ENCODE peak calls at places on chromosome 6, in seven cellular contexts. One of them, this sample, is unnamed.

GRCh38 chr6:43947860-43948259 is 177.8 kb downstream of the VEGFA start:
- DNase-seq in T47D: no peak
- DNase-seq in stimulated activated CD8-positive, alpha-beta memory T cell treated with anti-CD3 and anti-CD28 coated beads, Interleukin-2, amount 100 ng/mL, for 48 hours: no peak
- DNase-seq in NCI-H1105 treated with DMSO at 0.1 percent for 48 hours: no peak
- DNase-seq in KG1: no peak
- DNase-seq in T-helper 2 cell: no peak
- DNase-seq in amygdala: no peak
- DNase-seq in this sample: no peak

GRCh38 chr6:42727627-42728026 is 5.2 kb upstream of the PRPH2 start:
- DNase-seq in T-helper 2 cell: no peak
- DNase-seq in NCI-H1105 treated with DMSO at 0.1 percent for 48 hours: no peak
- DNase-seq in KG1: no peak
- DNase-seq in stimulated activated CD8-positive, alpha-beta memory T cell treated with anti-CD3 and anti-CD28 coated beads, Interleukin-2, amount 100 ng/mL, for 48 hours: no peak
- DNase-seq in amygdala: no peak
- DNase-seq in T47D: no peak
- DNase-seq in this sample: no peak

GRCh38 chr6:31453259-31453658 is 44.7 kb upstream of the MICB start:
- DNase-seq in KG1: no peak
- DNase-seq in amygdala: no peak
- DNase-seq in NCI-H1105 treated with DMSO at 0.1 percent for 48 hours: no peak
- DNase-seq in T47D: no peak
- DNase-seq in stimulated activated CD8-positive, alpha-beta memory T cell treated with anti-CD3 and anti-CD28 coated beads, Interleukin-2, amount 100 ng/mL, for 48 hours: no peak
- DNase-seq in T-helper 2 cell: no peak
- DNase-seq in this sample: no peak

GRCh38 chr6:37550436-37550835 is 50.7 kb upstream of the CCDC167 start:
- DNase-seq in T-helper 2 cell: no peak
- DNase-seq in T47D: no peak
- DNase-seq in KG1: no peak
- DNase-seq in amygdala: no peak
- DNase-seq in stimulated activated CD8-positive, alpha-beta memory T cell treated with anti-CD3 and anti-CD28 coated beads, Interleukin-2, amount 100 ng/mL, for 48 hours: no peak
- DNase-seq in NCI-H1105 treated with DMSO at 0.1 percent for 48 hours: no peak
- DNase-seq in this sample: no peak

GRCh38 chr6:55758156-55758942 is 117.0 kb downstream of the BMP5 start:
- DNase-seq in amygdala: no peak
- DNase-seq in T47D: no peak
- DNase-seq in KG1: no peak
- DNase-seq in stimulated activated CD8-positive, alpha-beta memory T cell treated with anti-CD3 and anti-CD28 coated beads, Interleukin-2, amount 100 ng/mL, for 48 hours: no peak
- DNase-seq in T-helper 2 cell: no peak
- DNase-seq in NCI-H1105 treated with DMSO at 0.1 percent for 48 hours: no peak
- DNase-seq in this sample: no peak

GRCh38 chr6:125802383-125802782 is 11.6 kb downstream of the NCOA7 start:
- DNase-seq in NCI-H1105 treated with DMSO at 0.1 percent for 48 hours: no peak
- DNase-seq in KG1: no peak
- DNase-seq in stimulated activated CD8-positive, alpha-beta memory T cell treated with anti-CD3 and anti-CD28 coated beads, Interleukin-2, amount 100 ng/mL, for 48 hours: no peak
- DNase-seq in amygdala: no peak
- DNase-seq in T47D: no peak
- DNase-seq in T-helper 2 cell: peak; percentile 44
- DNase-seq in this sample: no peak

GRCh38 chr6:43269273-43270007 is 26.2 kb downstream of the TTBK1 start:
- DNase-seq in T47D: no peak
- DNase-seq in amygdala: no peak
- DNase-seq in stimulated activated CD8-positive, alpha-beta memory T cell treated with anti-CD3 and anti-CD28 coated beads, Interleukin-2, amount 100 ng/mL, for 48 hours: peak; percentile 35
- DNase-seq in T-helper 2 cell: peak; percentile 31
- DNase-seq in KG1: no peak
- DNase-seq in NCI-H1105 treated with DMSO at 0.1 percent for 48 hours: no peak
- DNase-seq in this sample: no peak

GRCh38 chr6:2947424-2947823 is 23.9 kb downstream of the SERPINB6 start:
- DNase-seq in T47D: no peak
- DNase-seq in T-helper 2 cell: no peak
- DNase-seq in KG1: no peak
- DNase-seq in stimulated activated CD8-positive, alpha-beta memory T cell treated with anti-CD3 and anti-CD28 coated beads, Interleukin-2, amount 100 ng/mL, for 48 hours: no peak
- DNase-seq in NCI-H1105 treated with DMSO at 0.1 percent for 48 hours: no peak
- DNase-seq in amygdala: no peak
- DNase-seq in this sample: no peak

GRCh38 chr6:71478834-71479541 is 190.4 kb downstream of the OGFRL1 start:
- DNase-seq in stimulated activated CD8-positive, alpha-beta memory T cell treated with anti-CD3 and anti-CD28 coated beads, Interleukin-2, amount 100 ng/mL, for 48 hours: no peak
- DNase-seq in KG1: no peak
- DNase-seq in T47D: no peak
- DNase-seq in amygdala: no peak
- DNase-seq in T-helper 2 cell: no peak
- DNase-seq in NCI-H1105 treated with DMSO at 0.1 percent for 48 hours: no peak
- DNase-seq in this sample: no peak

GRCh38 chr6:26175428-26176181 is 88.4 kb downstream of the HFE start:
- DNase-seq in NCI-H1105 treated with DMSO at 0.1 percent for 48 hours: peak; percentile 49
- DNase-seq in T-helper 2 cell: peak; percentile 84
- DNase-seq in KG1: no peak
- DNase-seq in amygdala: no peak
- DNase-seq in T47D: no peak
- DNase-seq in stimulated activated CD8-positive, alpha-beta memory T cell treated with anti-CD3 and anti-CD28 coated beads, Interleukin-2, amount 100 ng/mL, for 48 hours: no peak
- DNase-seq in this sample: peak; percentile 61

GRCh38 chr6:148497256-148497655 is 154.6 kb downstream of the SASH1 start:
- DNase-seq in amygdala: no peak
- DNase-seq in NCI-H1105 treated with DMSO at 0.1 percent for 48 hours: no peak
- DNase-seq in T47D: no peak
- DNase-seq in KG1: no peak
- DNase-seq in stimulated activated CD8-positive, alpha-beta memory T cell treated with anti-CD3 and anti-CD28 coated beads, Interleukin-2, amount 100 ng/mL, for 48 hours: no peak
- DNase-seq in T-helper 2 cell: no peak
- DNase-seq in this sample: no peak

GRCh38 chr6:96101564-96101963 is 85.8 kb downstream of the FUT9 start:
- DNase-seq in KG1: no peak
- DNase-seq in T47D: no peak
- DNase-seq in NCI-H1105 treated with DMSO at 0.1 percent for 48 hours: no peak
- DNase-seq in T-helper 2 cell: no peak
- DNase-seq in stimulated activated CD8-positive, alpha-beta memory T cell treated with anti-CD3 and anti-CD28 coated beads, Interleukin-2, amount 100 ng/mL, for 48 hours: no peak
- DNase-seq in amygdala: no peak
- DNase-seq in this sample: no peak

GRCh38 chr6:111764238-111765182 is 108.7 kb downstream of the FYN start:
- DNase-seq in KG1: no peak
- DNase-seq in amygdala: no peak
- DNase-seq in T47D: no peak
- DNase-seq in NCI-H1105 treated with DMSO at 0.1 percent for 48 hours: no peak
- DNase-seq in T-helper 2 cell: peak; percentile 89
- DNase-seq in stimulated activated CD8-positive, alpha-beta memory T cell treated with anti-CD3 and anti-CD28 coated beads, Interleukin-2, amount 100 ng/mL, for 48 hours: no peak
- DNase-seq in this sample: no peak

GRCh38 chr6:20313086-20313485 is 88.6 kb upstream of the E2F3 start:
- DNase-seq in NCI-H1105 treated with DMSO at 0.1 percent for 48 hours: no peak
- DNase-seq in stimulated activated CD8-positive, alpha-beta memory T cell treated with anti-CD3 and anti-CD28 coated beads, Interleukin-2, amount 100 ng/mL, for 48 hours: no peak
- DNase-seq in amygdala: no peak
- DNase-seq in T47D: no peak
- DNase-seq in T-helper 2 cell: no peak
- DNase-seq in KG1: no peak
- DNase-seq in this sample: peak; percentile 1

GRCh38 chr6:159282351-159282750 is 113.2 kb downstream of the FNDC1 start:
- DNase-seq in T-helper 2 cell: no peak
- DNase-seq in stimulated activated CD8-positive, alpha-beta memory T cell treated with anti-CD3 and anti-CD28 coated beads, Interleukin-2, amount 100 ng/mL, for 48 hours: no peak
- DNase-seq in NCI-H1105 treated with DMSO at 0.1 percent for 48 hours: no peak
- DNase-seq in KG1: no peak
- DNase-seq in T47D: no peak
- DNase-seq in amygdala: no peak
- DNase-seq in this sample: no peak

GRCh38 chr6:14775528-14775927 is 470.3 kb upstream of the JARID2 start:
- DNase-seq in amygdala: no peak
- DNase-seq in stimulated activated CD8-positive, alpha-beta memory T cell treated with anti-CD3 and anti-CD28 coated beads, Interleukin-2, amount 100 ng/mL, for 48 hours: no peak
- DNase-seq in T-helper 2 cell: no peak
- DNase-seq in KG1: no peak
- DNase-seq in T47D: no peak
- DNase-seq in NCI-H1105 treated with DMSO at 0.1 percent for 48 hours: peak; percentile 97
- DNase-seq in this sample: no peak

GRCh38 chr6:123417411-123417810 is 219.3 kb downstream of the TRDN start:
- DNase-seq in T47D: no peak
- DNase-seq in amygdala: no peak
- DNase-seq in T-helper 2 cell: no peak
- DNase-seq in NCI-H1105 treated with DMSO at 0.1 percent for 48 hours: no peak
- DNase-seq in KG1: no peak
- DNase-seq in stimulated activated CD8-positive, alpha-beta memory T cell treated with anti-CD3 and anti-CD28 coated beads, Interleukin-2, amount 100 ng/mL, for 48 hours: no peak
- DNase-seq in this sample: peak; percentile 11

GRCh38 chr6:130796313-130796905 is 30.8 kb upstream of the SMLR1 start:
- DNase-seq in NCI-H1105 treated with DMSO at 0.1 percent for 48 hours: peak; percentile 30
- DNase-seq in amygdala: no peak
- DNase-seq in T-helper 2 cell: no peak
- DNase-seq in T47D: no peak
- DNase-seq in KG1: no peak
- DNase-seq in stimulated activated CD8-positive, alpha-beta memory T cell treated with anti-CD3 and anti-CD28 coated beads, Interleukin-2, amount 100 ng/mL, for 48 hours: no peak
- DNase-seq in this sample: no peak

GRCh38 chr6:2805031-2805430 is 36.6 kb downstream of the SERPINB1 start:
- DNase-seq in NCI-H1105 treated with DMSO at 0.1 percent for 48 hours: no peak
- DNase-seq in amygdala: no peak
- DNase-seq in T47D: no peak
- DNase-seq in stimulated activated CD8-positive, alpha-beta memory T cell treated with anti-CD3 and anti-CD28 coated beads, Interleukin-2, amount 100 ng/mL, for 48 hours: no peak
- DNase-seq in KG1: no peak
- DNase-seq in T-helper 2 cell: no peak
- DNase-seq in this sample: no peak

GRCh38 chr6:54784021-54784420 is 62.5 kb upstream of the FAM83B start:
- DNase-seq in T-helper 2 cell: no peak
- DNase-seq in amygdala: no peak
- DNase-seq in stimulated activated CD8-positive, alpha-beta memory T cell treated with anti-CD3 and anti-CD28 coated beads, Interleukin-2, amount 100 ng/mL, for 48 hours: no peak
- DNase-seq in NCI-H1105 treated with DMSO at 0.1 percent for 48 hours: no peak
- DNase-seq in T47D: no peak
- DNase-seq in KG1: no peak
- DNase-seq in this sample: no peak

GRCh38 chr6:159679091-159680077 is 13.7 kb downstream of the SOD2 start:
- DNase-seq in T47D: no peak
- DNase-seq in amygdala: no peak
- DNase-seq in stimulated activated CD8-positive, alpha-beta memory T cell treated with anti-CD3 and anti-CD28 coated beads, Interleukin-2, amount 100 ng/mL, for 48 hours: no peak
- DNase-seq in KG1: no peak
- DNase-seq in T-helper 2 cell: peak; percentile 38
- DNase-seq in NCI-H1105 treated with DMSO at 0.1 percent for 48 hours: no peak
- DNase-seq in this sample: no peak

GRCh38 chr6:28496099-28496779 is 19.4 kb downstream of the GPX6 start:
- DNase-seq in KG1: peak; percentile 2
- DNase-seq in stimulated activated CD8-positive, alpha-beta memory T cell treated with anti-CD3 and anti-CD28 coated beads, Interleukin-2, amount 100 ng/mL, for 48 hours: no peak
- DNase-seq in T47D: no peak
- DNase-seq in amygdala: no peak
- DNase-seq in T-helper 2 cell: peak; percentile 27
- DNase-seq in NCI-H1105 treated with DMSO at 0.1 percent for 48 hours: peak; percentile 23
- DNase-seq in this sample: no peak

GRCh38 chr6:124953808-124954207 is 8.4 kb upstream of the RNF217 start:
- DNase-seq in NCI-H1105 treated with DMSO at 0.1 percent for 48 hours: no peak
- DNase-seq in T-helper 2 cell: no peak
- DNase-seq in stimulated activated CD8-positive, alpha-beta memory T cell treated with anti-CD3 and anti-CD28 coated beads, Interleukin-2, amount 100 ng/mL, for 48 hours: no peak
- DNase-seq in amygdala: no peak
- DNase-seq in KG1: no peak
- DNase-seq in T47D: no peak
- DNase-seq in this sample: no peak

GRCh38 chr6:145110109-145110508 is 625.2 kb downstream of the EPM2A start:
- DNase-seq in T-helper 2 cell: no peak
- DNase-seq in KG1: no peak
- DNase-seq in T47D: no peak
- DNase-seq in amygdala: no peak
- DNase-seq in NCI-H1105 treated with DMSO at 0.1 percent for 48 hours: no peak
- DNase-seq in stimulated activated CD8-positive, alpha-beta memory T cell treated with anti-CD3 and anti-CD28 coated beads, Interleukin-2, amount 100 ng/mL, for 48 hours: no peak
- DNase-seq in this sample: no peak

GRCh38 chr6:68575765-68576439 is 59.2 kb upstream of the ADGRB3 start:
- DNase-seq in T47D: no peak
- DNase-seq in T-helper 2 cell: no peak
- DNase-seq in NCI-H1105 treated with DMSO at 0.1 percent for 48 hours: peak; percentile 57
- DNase-seq in KG1: no peak
- DNase-seq in stimulated activated CD8-positive, alpha-beta memory T cell treated with anti-CD3 and anti-CD28 coated beads, Interleukin-2, amount 100 ng/mL, for 48 hours: no peak
- DNase-seq in amygdala: no peak
- DNase-seq in this sample: peak; percentile 19

GRCh38 chr6:135936606-135937005 is 85.1 kb downstream of the PDE7B start:
- DNase-seq in stimulated activated CD8-positive, alpha-beta memory T cell treated with anti-CD3 and anti-CD28 coated beads, Interleukin-2, amount 100 ng/mL, for 48 hours: no peak
- DNase-seq in NCI-H1105 treated with DMSO at 0.1 percent for 48 hours: no peak
- DNase-seq in T-helper 2 cell: no peak
- DNase-seq in KG1: no peak
- DNase-seq in T47D: no peak
- DNase-seq in amygdala: no peak
- DNase-seq in this sample: no peak

GRCh38 chr6:132061381-132061780 is 110.2 kb upstream of the CCN2 start:
- DNase-seq in amygdala: no peak
- DNase-seq in stimulated activated CD8-positive, alpha-beta memory T cell treated with anti-CD3 and anti-CD28 coated beads, Interleukin-2, amount 100 ng/mL, for 48 hours: no peak
- DNase-seq in KG1: no peak
- DNase-seq in T-helper 2 cell: no peak
- DNase-seq in T47D: no peak
- DNase-seq in NCI-H1105 treated with DMSO at 0.1 percent for 48 hours: no peak
- DNase-seq in this sample: no peak

GRCh38 chr6:168504366-168504765 is 63.4 kb downstream of the SMOC2 start:
- DNase-seq in amygdala: no peak
- DNase-seq in T47D: no peak
- DNase-seq in NCI-H1105 treated with DMSO at 0.1 percent for 48 hours: no peak
- DNase-seq in T-helper 2 cell: no peak
- DNase-seq in KG1: no peak
- DNase-seq in stimulated activated CD8-positive, alpha-beta memory T cell treated with anti-CD3 and anti-CD28 coated beads, Interleukin-2, amount 100 ng/mL, for 48 hours: no peak
- DNase-seq in this sample: no peak

GRCh38 chr6:94088870-94089269 is 669.5 kb upstream of the EPHA7 start:
- DNase-seq in stimulated activated CD8-positive, alpha-beta memory T cell treated with anti-CD3 and anti-CD28 coated beads, Interleukin-2, amount 100 ng/mL, for 48 hours: no peak
- DNase-seq in NCI-H1105 treated with DMSO at 0.1 percent for 48 hours: no peak
- DNase-seq in T47D: no peak
- DNase-seq in amygdala: no peak
- DNase-seq in KG1: no peak
- DNase-seq in T-helper 2 cell: no peak
- DNase-seq in this sample: no peak

GRCh38 chr6:36873612-36874011 is 991 bp downstream of the PPIL1 start:
- DNase-seq in amygdala: no peak
- DNase-seq in T47D: no peak
- DNase-seq in NCI-H1105 treated with DMSO at 0.1 percent for 48 hours: peak; percentile 30
- DNase-seq in KG1: no peak
- DNase-seq in stimulated activated CD8-positive, alpha-beta memory T cell treated with anti-CD3 and anti-CD28 coated beads, Interleukin-2, amount 100 ng/mL, for 48 hours: no peak
- DNase-seq in T-helper 2 cell: peak; percentile 60
- DNase-seq in this sample: peak; percentile 41

GRCh38 chr6:7469696-7470095 is 71.8 kb upstream of the DSP start:
- DNase-seq in amygdala: no peak
- DNase-seq in T-helper 2 cell: no peak
- DNase-seq in KG1: no peak
- DNase-seq in T47D: no peak
- DNase-seq in NCI-H1105 treated with DMSO at 0.1 percent for 48 hours: no peak
- DNase-seq in stimulated activated CD8-positive, alpha-beta memory T cell treated with anti-CD3 and anti-CD28 coated beads, Interleukin-2, amount 100 ng/mL, for 48 hours: no peak
- DNase-seq in this sample: no peak

GRCh38 chr6:33723576-33724085 is 12.1 kb upstream of the UQCC2 start:
- DNase-seq in stimulated activated CD8-positive, alpha-beta memory T cell treated with anti-CD3 and anti-CD28 coated beads, Interleukin-2, amount 100 ng/mL, for 48 hours: no peak
- DNase-seq in amygdala: no peak
- DNase-seq in T47D: no peak
- DNase-seq in KG1: no peak
- DNase-seq in NCI-H1105 treated with DMSO at 0.1 percent for 48 hours: no peak
- DNase-seq in T-helper 2 cell: no peak
- DNase-seq in this sample: no peak

GRCh38 chr6:134774244-134774643 is 175.7 kb downstream of the ALDH8A1 start:
- DNase-seq in amygdala: no peak
- DNase-seq in NCI-H1105 treated with DMSO at 0.1 percent for 48 hours: no peak
- DNase-seq in T47D: no peak
- DNase-seq in stimulated activated CD8-positive, alpha-beta memory T cell treated with anti-CD3 and anti-CD28 coated beads, Interleukin-2, amount 100 ng/mL, for 48 hours: no peak
- DNase-seq in T-helper 2 cell: no peak
- DNase-seq in KG1: no peak
- DNase-seq in this sample: no peak